ENCODE peak calls at places on chromosome 18, in four cellular contexts. B is stimulated activated CD4-positive, alpha-beta T cell treated with anti-CD3 and anti-CD28 coated beads, Interleukin-2, amount 100 ng/mL, for 48 hours; F is chondrocyte; A is frontal cortex. I is an unnamed sample.

GRCh38 chr18:76491801-76492668 is 3.0 kb downstream of the ZNF516 start:
- DNase-seq in B (no peak), F (peak; percentile 81), A (peak; percentile 41), I (no peak)

GRCh38 chr18:449374-449773 is 51.1 kb downstream of the COLEC12 start:
- DNase-seq in A (no peak), F (no peak), B (no peak), I (no peak)

GRCh38 chr18:53426656-53427055 is 797.8 kb downstream of the MBD2 start:
- DNase-seq in A (no peak), B (no peak), F (no peak), I (no peak)

GRCh38 chr18:54946149-54946581 is 13.1 kb downstream of the CCDC68 start:
- DNase-seq in B (no peak), A (no peak), F (no peak), I (no peak)

GRCh38 chr18:79574938-79575525 is 104.6 kb upstream of the CTDP1 start:
- DNase-seq in A (no peak), F (peak; percentile 78), B (no peak), I (no peak)

GRCh38 chr18:697012-697411 is 15.4 kb downstream of the ENOSF1 start:
- DNase-seq in A (no peak), F (no peak), B (no peak), I (no peak)

GRCh38 chr18:37476182-37476581 is 89.4 kb downstream of the CELF4 start:
- DNase-seq in A (no peak), F (no peak), B (peak; percentile 10), I (no peak)

GRCh38 chr18:75115514-75115913 is 93.4 kb downstream of the PTGR3 start:
- DNase-seq in F (no peak), B (no peak), A (no peak), I (no peak)

GRCh38 chr18:50444539-50444938 is 69.7 kb downstream of the SKA1 start:
- DNase-seq in F (no peak), B (no peak), A (no peak), I (no peak)

GRCh38 chr18:5546660-5547059 is 2.9 kb upstream of the EPB41L3 start:
- DNase-seq in A (peak; percentile 62), F (no peak), B (no peak), I (no peak)

GRCh38 chr18:36757081-36757480 is 71.7 kb downstream of the TPGS2 start:
- DNase-seq in A (peak; percentile 61), F (no peak), B (no peak), I (peak; percentile 14)

GRCh38 chr18:27185025-27185763 is at the start of gene CHST9:
- DNase-seq in F (no peak), B (no peak), A (peak; percentile 59), I (no peak)

GRCh38 chr18:48139427-48140347 is 209.2 kb upstream of the SMAD2 start:
- DNase-seq in F (no peak), A (no peak), B (no peak), I (no peak)

GRCh38 chr18:10057401-10057800 is 143.6 kb downstream of the VAPA start:
- DNase-seq in B (no peak), F (no peak), A (no peak), I (no peak)

GRCh38 chr18:47323158-47323557 is 71.7 kb upstream of the SKOR2 start:
- DNase-seq in B (no peak), A (peak; percentile 7), F (no peak), I (no peak)

I was measured in NCI-H1048.